ENCODE peak calls at places on chromosomes 6 and 20, in eight cellular contexts. F, G, B, U, T, S, O and J are unnamed samples.

GRCh38 chr20:3924304-3925112 is 35.3 kb downstream of the PANK2 start:
- DNase-seq in F (no peak), G (no peak), B (no peak), U (peak), T (no peak), S (no peak), O (no peak), J (no peak)

GRCh38 chr6:82751718-82752117 is 313.9 kb downstream of the UBE3D start:
- DNase-seq in F (no peak), G (no peak), B (no peak), U (no peak), T (no peak), S (no peak), O (no peak), J (no peak)

GRCh38 chr6:28137458-28138020 is 4.1 kb upstream of the ZKSCAN8 start:
- DNase-seq in F (peak), G (no peak), B (no peak), U (no peak), T (no peak), S (no peak), O (peak), J (no peak)

GRCh38 chr6:1724616-1725015 is 114.9 kb downstream of the FOXC1 start:
- DNase-seq in F (no peak), G (no peak), B (no peak), U (peak), T (no peak), S (no peak), O (no peak), J (no peak)

GRCh38 chr6:7067305-7067704 is 40.5 kb upstream of the RREB1 start:
- DNase-seq in F (no peak), G (no peak), B (no peak), U (no peak), T (no peak), S (no peak), O (no peak), J (no peak)

GRCh38 chr20:37989601-37990001 is 43.7 kb downstream of the TTI1 start:
- DNase-seq in F (no peak), G (peak), B (no peak), U (no peak), T (no peak), S (no peak), O (no peak), J (peak)

GRCh38 chr6:134217516-134218140 is 100.3 kb downstream of the SGK1 start:
- DNase-seq in F (peak), G (no peak), B (no peak), U (no peak), T (no peak), S (no peak), O (no peak), J (no peak)

GRCh38 chr6:9412951-9413559 is 977.7 kb upstream of the SLC35B3 start:
- DNase-seq in F (no peak), G (peak), B (no peak), U (no peak), T (no peak), S (no peak), O (peak), J (no peak)

GRCh38 chr6:142130814-142131213 is 1.9 kb upstream of the GJE1 start:
- DNase-seq in F (no peak), G (no peak), B (no peak), U (no peak), T (no peak), S (no peak), O (no peak), J (no peak)

GRCh38 chr6:22877946-22878705 is 308.8 kb downstream of the HDGFL1 start:
- DNase-seq in F (peak), G (no peak), B (peak), U (no peak), T (peak), S (no peak), O (no peak), J (peak)

GRCh38 chr6:41939091-41939847 is 2.3 kb downstream of the CCND3 start:
- DNase-seq in F (peak), G (no peak), B (no peak), U (peak), T (no peak), S (no peak), O (peak), J (peak)

GRCh38 chr6:113120577-113121285 is 736.4 kb upstream of the MARCKS start:
- DNase-seq in F (peak), G (no peak), B (peak), U (no peak), T (no peak), S (no peak), O (peak), J (peak)

GRCh38 chr6:44011350-44011925 is 115.8 kb downstream of the MRPL14 start:
- DNase-seq in F (peak), G (no peak), B (no peak), U (no peak), T (no peak), S (no peak), O (no peak), J (no peak)

GRCh38 chr20:44056010-44056698 is 130.8 kb downstream of the JPH2 start:
- DNase-seq in F (no peak), G (peak), B (peak), U (no peak), T (no peak), S (no peak), O (peak), J (no peak)

GRCh38 chr20:21361266-21361665 is 36.1 kb downstream of the NKX2-4 start:
- DNase-seq in F (peak), G (no peak), B (no peak), U (no peak), T (peak), S (no peak), O (peak), J (no peak)

GRCh38 chr20:43187476-43188233 is 2.1 kb downstream of the PTPRT start:
- DNase-seq in F (peak), G (peak), B (peak), U (peak), T (no peak), S (peak), O (peak), J (peak)

GRCh38 chr20:60510356-60510755 is 552.1 kb downstream of the CDH26 start:
- DNase-seq in F (no peak), G (no peak), B (no peak), U (no peak), T (no peak), S (no peak), O (no peak), J (no peak)

GRCh38 chr6:45477278-45477677 is 99.5 kb upstream of the SUPT3H start:
- DNase-seq in F (no peak), G (no peak), B (no peak), U (no peak), T (no peak), S (no peak), O (no peak), J (no peak)

GRCh38 chr6:4039348-4039747 is 39.6 kb downstream of the FAM217A start:
- DNase-seq in F (no peak), G (peak), B (no peak), U (no peak), T (no peak), S (no peak), O (no peak), J (no peak)

GRCh38 chr20:45343867-45344721 is 4.1 kb downstream of the SDC4 start:
- DNase-seq in F (peak), G (peak), B (peak), U (no peak), T (peak), S (no peak), O (peak), J (peak)

GRCh38 chr20:34621383-34622367 is 55.2 kb downstream of the PIGU start:
- DNase-seq in F (no peak), G (no peak), B (peak), U (no peak), T (no peak), S (no peak), O (peak), J (no peak)

GRCh38 chr6:151236668-151237401 is 2.9 kb upstream of the AKAP12 start:
- DNase-seq in F (no peak), G (no peak), B (no peak), U (no peak), T (no peak), S (no peak), O (no peak), J (no peak)
- TF ChIP-seq CTCF in F (no peak), G (no peak), B (no peak), U (no peak), T (no peak), S (no peak), O (no peak), J (no peak)

DNA sequence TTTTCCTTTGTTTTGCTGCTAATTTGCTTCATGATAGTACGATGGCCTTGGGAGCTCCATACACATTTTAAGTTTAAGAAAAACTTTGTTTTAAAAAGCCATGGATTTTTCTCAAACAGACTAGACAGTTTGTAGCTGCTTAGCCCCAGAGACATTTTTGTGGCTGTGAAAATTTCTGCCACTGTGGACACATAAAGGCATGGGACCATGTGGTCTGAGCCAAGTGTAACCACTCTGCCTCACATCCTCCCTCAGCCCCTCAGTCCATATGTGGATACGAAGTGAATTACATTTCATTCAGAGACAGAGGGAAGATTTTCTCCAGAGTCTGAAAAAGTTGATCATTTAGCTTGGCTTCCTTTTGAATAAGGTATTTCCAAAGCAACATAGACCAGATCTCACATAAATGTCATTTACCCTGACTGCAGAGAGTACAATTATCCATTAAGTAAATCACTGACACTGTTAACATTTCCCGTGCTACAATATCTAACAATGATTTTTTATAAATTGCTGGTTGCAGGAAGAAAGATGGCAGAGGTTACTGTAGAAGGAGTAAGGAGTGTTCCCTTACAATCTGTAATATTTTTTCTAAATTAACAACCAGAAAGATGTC is 87.4 kb downstream of the GJA1 start:
- DNase-seq in F (peak), G (no peak), B (peak), U (no peak), T (no peak), S (no peak), O (no peak), J (no peak)
- H3K4me3 ChIP-seq in F (peak), G (no peak), B (no peak), U (no peak), T (no peak), S (no peak), O (no peak), J (peak)

GRCh38 chr20:19658137-19658536 is 99.9 kb upstream of the RIN2 start:
- DNase-seq in F (no peak), G (no peak), B (no peak), U (no peak), T (no peak), S (no peak), O (peak), J (no peak)

GRCh38 chr20:19659468-19659867 is 98.6 kb upstream of the RIN2 start:
- DNase-seq in F (no peak), G (no peak), B (no peak), U (no peak), T (no peak), S (no peak), O (no peak), J (no peak)

GRCh38 chr20:19661717-19662637 is 96.1 kb upstream of the RIN2 start:
- DNase-seq in F (peak), G (peak), B (peak), U (no peak), T (peak), S (peak), O (peak), J (peak)

GRCh38 chr20:19660808-19661378 is 97.2 kb upstream of the RIN2 start:
- DNase-seq in F (no peak), G (no peak), B (no peak), U (no peak), T (no peak), S (no peak), O (no peak), J (no peak)

GRCh38 chr20:19662638-19662995 is 95.4 kb upstream of the RIN2 start:
- DNase-seq in F (no peak), G (no peak), B (no peak), U (no peak), T (no peak), S (no peak), O (no peak), J (no peak)
- TF ChIP-seq CTCF in F (no peak), G (no peak), B (no peak), U (no peak), T (no peak), S (no peak), O (no peak), J (no peak)

GRCh38 chr6:31170987-31171671 is 647 bp upstream of the POU5F1 start:
- DNase-seq in F (no peak), G (no peak), B (no peak), U (no peak), T (no peak), S (no peak), O (no peak), J (no peak)

GRCh38 chr6:31168606-31169005 is 1.9 kb downstream of the POU5F1 start:
- DNase-seq in F (no peak), G (no peak), B (no peak), U (no peak), T (no peak), S (no peak), O (no peak), J (no peak)

GRCh38 chr6:31170600-31170881 is at the start of gene POU5F1:
- DNase-seq in F (no peak), G (no peak), B (no peak), U (no peak), T (no peak), S (no peak), O (no peak), J (no peak)

GRCh38 chr6:31171931-31172882 is 1.7 kb upstream of the POU5F1 start:
- DNase-seq in F (no peak), G (no peak), B (no peak), U (no peak), T (no peak), S (no peak), O (no peak), J (no peak)

DNA sequence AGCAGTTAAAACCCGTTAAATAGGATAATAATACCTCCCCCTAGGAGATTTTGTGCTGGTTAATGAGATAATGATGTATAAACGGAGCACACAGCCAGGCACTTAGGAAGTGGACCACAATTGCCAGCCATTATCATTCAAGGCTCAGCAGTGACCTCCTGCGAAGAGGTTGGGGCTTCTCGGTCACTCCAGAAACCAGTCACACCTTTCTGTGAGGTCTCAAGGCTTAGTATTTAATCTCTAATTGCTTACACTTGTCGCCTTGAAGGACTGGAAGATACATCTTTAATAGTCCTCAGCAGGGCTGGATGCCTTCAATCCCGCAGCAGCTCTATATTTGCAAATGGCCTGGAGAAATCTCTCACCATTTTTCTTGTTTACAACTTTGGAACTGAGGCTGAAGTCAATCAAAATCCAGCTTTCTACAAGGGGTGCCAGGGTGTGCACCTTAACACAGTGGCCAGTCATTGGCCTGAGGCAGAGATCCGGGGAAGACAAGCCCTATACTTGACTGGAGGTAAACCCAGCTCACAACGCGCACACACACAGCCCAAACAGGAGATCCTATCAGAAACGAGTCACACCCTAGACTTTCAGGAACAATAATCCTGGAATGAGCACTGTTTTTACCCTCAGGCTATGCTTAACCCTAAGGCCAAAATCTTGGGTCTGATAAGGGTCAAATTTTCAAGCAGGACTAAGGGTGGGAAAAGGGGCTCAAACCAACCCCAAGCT is 1.2 kb downstream of the POU5F1 start:
- DNase-seq in F (no peak), G (no peak), B (no peak), U (no peak), T (no peak), S (no peak), O (no peak), J (no peak)
- H3K4me3 ChIP-seq in F (no peak), G (no peak), B (no peak), U (no peak), T (no peak), S (no peak), O (no peak), J (no peak)

DNA sequence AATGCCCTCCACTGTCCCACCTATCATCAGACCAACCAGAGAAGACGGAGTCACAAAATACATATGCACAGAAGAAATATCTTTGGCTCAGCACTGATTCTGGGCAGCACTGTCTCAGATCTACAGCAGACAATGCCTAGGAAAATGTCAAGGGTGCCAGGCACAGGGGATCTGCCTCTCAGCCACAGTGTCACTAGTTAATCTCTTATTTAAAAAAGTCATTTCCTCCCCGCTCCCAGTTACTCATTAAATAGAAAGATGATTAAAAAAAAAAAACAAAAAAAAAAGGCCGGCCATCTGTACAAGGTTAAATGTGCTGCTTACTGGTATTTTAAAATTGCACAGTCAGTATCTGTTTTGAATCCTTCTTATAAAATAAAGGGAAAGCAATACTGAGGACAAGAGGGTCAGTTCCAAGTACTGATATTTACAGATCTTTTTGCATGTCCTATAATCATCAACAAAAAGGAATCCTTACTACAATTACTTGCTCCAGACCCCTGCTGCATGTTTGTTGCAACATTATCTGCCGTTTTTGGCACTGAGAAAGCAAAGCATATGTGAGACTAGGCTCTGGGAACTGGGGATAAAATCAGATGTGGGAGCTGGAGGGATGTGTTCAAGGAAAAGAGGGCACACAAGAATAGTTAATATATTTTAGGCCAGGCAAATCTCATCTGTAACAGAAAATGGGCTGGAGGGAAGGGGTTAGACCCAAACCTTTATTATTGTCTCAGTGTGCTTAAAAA is 299.3 kb downstream of the KIF16B start:
- DNase-seq in F (no peak), G (no peak), B (no peak), U (no peak), T (no peak), S (no peak), O (no peak), J (no peak)
- TF ChIP-seq CTCF in F (no peak), G (no peak), B (no peak), U (no peak), T (no peak), S (no peak), O (no peak), J (no peak)

DNA sequence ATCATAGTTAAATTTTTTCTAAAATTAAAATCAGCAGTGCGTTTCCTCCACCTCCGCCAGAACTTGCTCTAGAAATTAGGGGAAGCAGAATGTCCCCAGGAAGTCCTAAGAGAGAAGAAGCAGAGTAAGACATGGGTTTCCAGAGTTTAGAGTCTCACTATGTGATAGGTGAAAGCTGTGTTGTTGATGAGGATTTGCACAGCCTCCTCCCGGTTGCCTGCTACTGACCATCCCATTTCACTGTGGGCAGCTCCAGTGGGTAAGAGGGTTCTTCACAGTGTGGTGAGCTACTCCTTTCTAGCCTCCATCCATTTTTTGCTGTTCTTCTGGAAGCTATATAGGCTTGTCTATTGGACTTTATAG is 13.3 kb downstream of the UST start:
- DNase-seq in F (no peak), G (no peak), B (no peak), U (no peak), T (no peak), S (no peak), O (no peak), J (no peak)
- H3K4me3 ChIP-seq in F (peak), G (no peak), B (no peak), U (no peak), T (no peak), S (peak), O (no peak), J (no peak)

GRCh38 chr20:31494131-31494530 is 19.0 kb downstream of the REM1 start:
- DNase-seq in F (peak), G (no peak), B (no peak), U (no peak), T (no peak), S (no peak), O (peak), J (no peak)
- TF ChIP-seq CTCF in F (peak), G (peak), B (peak), U (peak), T (peak), S (no peak), O (peak), J (peak)

GRCh38 chr6:111033628-111034289 is 51.9 kb downstream of the RPF2 start:
- DNase-seq in F (no peak), G (no peak), B (no peak), U (no peak), T (no peak), S (no peak), O (no peak), J (no peak)
- H3K4me3 ChIP-seq in F (no peak), G (no peak), B (no peak), U (no peak), T (no peak), S (no peak), O (no peak), J (no peak)

GRCh38 chr6:683742-684440 is 9.0 kb downstream of the EXOC2 start:
- DNase-seq in F (peak), G (peak), B (peak), U (no peak), T (peak), S (no peak), O (peak), J (peak)

GRCh38 chr6:684831-685636 is 7.9 kb downstream of the EXOC2 start:
- DNase-seq in F (peak), G (no peak), B (peak), U (no peak), T (no peak), S (no peak), O (peak), J (peak)

GRCh38 chr6:680666-681374 is 12.1 kb downstream of the EXOC2 start:
- DNase-seq in F (no peak), G (no peak), B (no peak), U (no peak), T (no peak), S (no peak), O (no peak), J (no peak)

GRCh38 chr6:689223-689622 is 3.7 kb downstream of the EXOC2 start:
- DNase-seq in F (no peak), G (no peak), B (no peak), U (no peak), T (no peak), S (no peak), O (no peak), J (no peak)

DNA sequence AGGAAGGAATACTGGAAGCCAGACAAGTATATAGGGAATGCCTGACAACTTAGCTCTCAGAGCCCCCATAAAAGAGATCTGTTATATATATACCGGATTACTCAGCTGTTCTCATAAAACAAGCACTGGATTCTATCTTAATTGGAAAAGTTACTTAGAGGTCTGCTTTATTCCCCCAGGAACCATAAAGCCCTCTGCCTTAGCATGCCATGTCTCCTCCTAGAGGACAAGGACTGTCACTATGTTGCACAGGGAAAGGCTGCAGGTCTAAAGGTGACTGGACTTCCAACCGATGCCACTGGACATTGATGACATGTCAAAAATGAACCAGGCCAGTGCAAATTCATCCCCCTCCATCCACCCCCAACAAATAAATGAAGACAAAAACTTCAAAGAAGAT is 6.4 kb downstream of the EXOC2 start:
- DNase-seq in F (no peak), G (peak), B (no peak), U (no peak), T (no peak), S (no peak), O (peak), J (no peak)
- TF ChIP-seq CTCF in F (peak), G (peak), B (peak), U (peak), T (peak), S (no peak), O (peak), J (peak)